ENCODE peak calls at places on chromosome 6, in ten cellular contexts. R, M, Z, S, X, H, B, O, F and D are unnamed samples.

GRCh38 chr6:16038938-16039337 is 89.9 kb upstream of the MYLIP start:
- DNase-seq in R (no peak), M (no peak), Z (no peak), S (no peak), X (no peak), H (no peak), B (no peak), O (no peak), F (no peak), D (no peak)

GRCh38 chr6:11705069-11705468 is 73.5 kb downstream of the ADTRP start:
- DNase-seq in R (no peak), M (no peak), Z (no peak), S (no peak), X (no peak), H (no peak), B (no peak), O (no peak), F (no peak), D (no peak)

GRCh38 chr6:161400650-161401049 is 126.8 kb upstream of the AGPAT4 start:
- DNase-seq in R (no peak), M (no peak), Z (no peak), S (no peak), X (no peak), H (no peak), B (no peak), O (no peak), F (no peak), D (no peak)

GRCh38 chr6:144314003-144314485 is 28.9 kb downstream of the UTRN start:
- DNase-seq in R (peak), M (no peak), Z (no peak), S (peak), X (peak), H (no peak), B (no peak), O (no peak), F (no peak), D (peak)

GRCh38 chr6:150026976-150027805 is 1.9 kb upstream of the RAET1L start:
- DNase-seq in R (no peak), M (no peak), Z (no peak), S (no peak), X (no peak), H (no peak), B (no peak), O (no peak), F (no peak), D (no peak)

GRCh38 chr6:2952557-2953095 is 18.7 kb downstream of the SERPINB6 start:
- DNase-seq in R (peak), M (peak), Z (peak), S (peak), X (peak), H (peak), B (no peak), O (peak), F (peak), D (peak)

GRCh38 chr6:144953552-144954240 is 668.6 kb downstream of the UTRN start:
- DNase-seq in R (no peak), M (peak), Z (no peak), S (peak), X (no peak), H (peak), B (no peak), O (peak), F (no peak), D (no peak)

GRCh38 chr6:155026366-155027045 is 31.4 kb downstream of the TIAM2 start:
- DNase-seq in R (peak), M (peak), Z (no peak), S (peak), X (peak), H (peak), B (no peak), O (peak), F (no peak), D (peak)

GRCh38 chr6:11236351-11236750 is 3.9 kb upstream of the NEDD9 start:
- DNase-seq in R (peak), M (no peak), Z (no peak), S (peak), X (no peak), H (no peak), B (no peak), O (no peak), F (no peak), D (no peak)

GRCh38 chr6:7973603-7974002 is 63.0 kb upstream of the TXNDC5 start:
- DNase-seq in R (peak), M (no peak), Z (no peak), S (no peak), X (no peak), H (no peak), B (no peak), O (no peak), F (no peak), D (no peak)

GRCh38 chr6:149929422-149929821 is 6.5 kb upstream of the RAET1G start:
- DNase-seq in R (no peak), M (no peak), Z (no peak), S (no peak), X (no peak), H (peak), B (no peak), O (no peak), F (no peak), D (no peak)

GRCh38 chr6:143621876-143622605 is 55.7 kb upstream of the PHACTR2 start:
- DNase-seq in R (no peak), M (no peak), Z (no peak), S (peak), X (no peak), H (peak), B (no peak), O (no peak), F (no peak), D (no peak)

GRCh38 chr6:40587240-40588069 is at the start of gene LRFN2:
- DNase-seq in R (peak), M (peak), Z (peak), S (peak), X (peak), H (peak), B (peak), O (peak), F (peak), D (peak)